ENCODE peak calls at places on chromosomes 12 and 14, in four cellular contexts. N is T-helper 17 cell; H is activated CD8-positive, alpha-beta memory T cell treated with anti-CD3 and anti-CD28 coated beads for 1 hour; S is NCI-H510A. Q is an unnamed sample.

GRCh38 chr12:66132408-66132807 is 1.9 kb upstream of the LLPH start:
- DNase-seq in N (no peak), H (no peak), S (no peak), Q (no peak)

GRCh38 chr12:452667-453210 is 7.0 kb upstream of the B4GALNT3 start:
- DNase-seq in N (peak; percentile 19), H (peak; percentile 13), S (no peak), Q (peak; percentile 71)

GRCh38 chr12:9127936-9128663 is 12.4 kb upstream of the A2M start:
- DNase-seq in N (no peak), H (no peak), S (no peak), Q (no peak)

GRCh38 chr12:39341179-39341578 is 101.7 kb downstream of the KIF21A start:
- DNase-seq in N (no peak), H (no peak), S (no peak), Q (peak; percentile 12)

GRCh38 chr12:81303935-81304334 is 226.1 kb downstream of the ACSS3 start:
- DNase-seq in N (no peak), H (no peak), S (no peak), Q (no peak)

GRCh38 chr14:65303185-65303901 is 109.2 kb upstream of the FUT8 start:
- DNase-seq in N (no peak), H (no peak), S (no peak), Q (no peak)

GRCh38 chr14:79166171-79166570 is 996.0 kb downstream of the NRXN3 start:
- DNase-seq in N (no peak), H (no peak), S (no peak), Q (no peak)

GRCh38 chr12:43009307-43009706 is 419.8 kb upstream of the PRICKLE1 start:
- DNase-seq in N (no peak), H (no peak), S (no peak), Q (no peak)

GRCh38 chr12:94027561-94027960 is 120.8 kb upstream of the PLXNC1 start:
- DNase-seq in N (no peak), H (no peak), S (no peak), Q (no peak)

GRCh38 chr12:12977231-12977630 is 22.8 kb downstream of the HEBP1 start:
- DNase-seq in N (no peak), H (no peak), S (no peak), Q (no peak)

GRCh38 chr14:23569443-23570151 is 2.0 kb upstream of the AP1G2 start:
- DNase-seq in N (no peak), H (no peak), S (peak; percentile 79), Q (no peak)

GRCh38 chr12:89405626-89406342 is 53.5 kb upstream of the DUSP6 start:
- DNase-seq in N (no peak), H (no peak), S (no peak), Q (no peak)

GRCh38 chr14:69559581-69560011 is 15.1 kb downstream of the CCDC177 start:
- DNase-seq in N (no peak), H (no peak), S (no peak), Q (no peak)

GRCh38 chr14:22039938-22040780 is 366.5 kb upstream of the OR4E1 start:
- DNase-seq in N (no peak), H (peak; percentile 5), S (no peak), Q (no peak)

GRCh38 chr12:120445911-120446909 is at the start of the genes GATC and TRIAP1:
- DNase-seq in N (peak; percentile 72), H (peak; percentile 83), S (peak; percentile 79), Q (peak; percentile 90)

GRCh38 chr12:114662512-114663177 is 21.3 kb downstream of the TBX3 start:
- DNase-seq in N (no peak), H (peak; percentile 37), S (peak; percentile 63), Q (no peak)

GRCh38 chr12:43662736-43663135 is 95.9 kb downstream of the PUS7L start:
- DNase-seq in N (no peak), H (no peak), S (no peak), Q (no peak)

GRCh38 chr14:73743431-73743931 is 29.3 kb upstream of the PNMA1 start:
- DNase-seq in N (no peak), H (no peak), S (no peak), Q (peak; percentile 68)

GRCh38 chr14:97251423-97252155 is 454.4 kb downstream of the VRK1 start:
- DNase-seq in N (no peak), H (no peak), S (no peak), Q (no peak)

GRCh38 chr12:3076730-3077571 is at the start of gene TSPAN9:
- DNase-seq in N (peak; percentile 66), H (peak; percentile 61), S (peak; percentile 38), Q (peak; percentile 87)

GRCh38 chr12:4346931-4347330 is 25.9 kb downstream of the TIGAR start:
- DNase-seq in N (no peak), H (no peak), S (no peak), Q (no peak)

GRCh38 chr12:132185698-132186097 is 41.4 kb downstream of the NOC4L start:
- DNase-seq in N (no peak), H (no peak), S (no peak), Q (no peak)

GRCh38 chr14:31727797-31728196 is 166.6 kb downstream of the NUBPL start:
- DNase-seq in N (no peak), H (no peak), S (no peak), Q (no peak)

GRCh38 chr12:121124402-121125109 is 8.1 kb upstream of the P2RX7 start:
- DNase-seq in N (no peak), H (no peak), S (no peak), Q (no peak)

GRCh38 chr12:109727746-109728726 is 14.4 kb downstream of the FAM222A start:
- DNase-seq in N (no peak), H (no peak), S (no peak), Q (no peak)

GRCh38 chr12:32134144-32134888 is 27.7 kb downstream of the BICD1 start:
- DNase-seq in N (no peak), H (no peak), S (no peak), Q (peak; percentile 51)

GRCh38 chr12:52211716-52212585 is 20.1 kb upstream of the KRT80 start:
- DNase-seq in N (no peak), H (no peak), S (no peak), Q (no peak)

GRCh38 chr12:4824415-4824814 is 85.3 kb upstream of the KCNA1 start:
- DNase-seq in N (no peak), H (no peak), S (no peak), Q (no peak)